ENCODE peak calls at places on chromosomes 5 and 9, in five cellular contexts. I is stomach, J is HCT116, Z is endothelial cell of umbilical vein, C is HepG2. Y is an unnamed sample. For H3K4me1, the result is how much of the 10 kb centered on the place peaks cover.

GRCh38 chr5:152811985-152812384 is 406.9 kb upstream of the NMUR2 start:
- DNase-seq in I (no peak), J (no peak), Z (no peak), C (no peak), Y (no peak)

GRCh38 chr5:166845044-166845443 is 1446.4 kb upstream of the WWC1 start:
- DNase-seq in I (no peak), J (no peak), Z (no peak), C (no peak), Y (no peak)

GRCh38 chr9:105296889-105297288 is 52.4 kb downstream of the SLC44A1 start:
- DNase-seq in I (no peak), J (peak), Z (peak), C (peak), Y (no peak)

GRCh38 chr5:80246995-80247729 is 8.7 kb downstream of the SERINC5 start:
- DNase-seq in I (peak), J (peak), Z (peak), C (peak), Y (no peak)

GRCh38 chr9:34374905-34375552 is 1.7 kb downstream of the MYORG start:
- DNase-seq in I (peak), J (no peak), Z (no peak), C (peak), Y (no peak)

GRCh38 chr5:14428302-14429081 is 153.1 kb upstream of the OTULINL start:
- DNase-seq in I (no peak), J (no peak), Z (peak), C (no peak), Y (no peak)

GRCh38 chr5:4905674-4906528 is 234.2 kb upstream of the ADAMTS16 start:
- DNase-seq in I (no peak), J (no peak), Z (no peak), C (peak), Y (no peak)

GRCh38 chr5:55176176-55176818 is 3.3 kb upstream of the CDC20B start:
- DNase-seq in I (peak), J (no peak), Z (peak), C (peak), Y (no peak)

GRCh38 chr5:26023361-26023760 is 1015.0 kb downstream of the CDH9 start:
- DNase-seq in I (no peak), J (no peak), Z (no peak), C (no peak), Y (no peak)

GRCh38 chr5:140321796-140322195 is 18.9 kb upstream of the PFDN1 start:
- DNase-seq in I (no peak), J (no peak), Z (no peak), C (no peak), Y (no peak)
- TF ChIP-seq POLR2AphosphoS5 in I (no peak), J (no peak), Z (no peak), C (no peak), Y (no peak)

GRCh38 chr5:10126900-10127299 is 122.8 kb downstream of the ATPSCKMT start:
- DNase-seq in I (no peak), J (no peak), Z (no peak), C (no peak), Y (no peak)
- H3K4me1 ChIP-seq in I (under half), J (under half), Z (under half), C (under half), Y (under half)

GRCh38 chr9:128821584-128822406 is 3.5 kb downstream of the ENDOG start:
- DNase-seq in I (no peak), J (no peak), Z (no peak), C (no peak), Y (no peak)

GRCh38 chr9:128820665-128821583 is 2.6 kb downstream of the ENDOG start:
- DNase-seq in I (no peak), J (no peak), Z (no peak), C (no peak), Y (no peak)

GRCh38 chr9:128819716-128820664 is 1.7 kb downstream of the ENDOG start:
- DNase-seq in I (no peak), J (no peak), Z (no peak), C (no peak), Y (no peak)

GRCh38 chr9:128818839-128819715 is 777 bp downstream of the ENDOG start:
- DNase-seq in I (peak), J (no peak), Z (peak), C (no peak), Y (no peak)

GRCh38 chr9:128818099-128818838 is at the start of gene ENDOG:
- DNase-seq in I (peak), J (peak), Z (peak), C (peak), Y (peak)
- TF ChIP-seq POLR2A in I (no peak), J (peak), Z (peak), C (no peak), Y (no peak)

DNA sequence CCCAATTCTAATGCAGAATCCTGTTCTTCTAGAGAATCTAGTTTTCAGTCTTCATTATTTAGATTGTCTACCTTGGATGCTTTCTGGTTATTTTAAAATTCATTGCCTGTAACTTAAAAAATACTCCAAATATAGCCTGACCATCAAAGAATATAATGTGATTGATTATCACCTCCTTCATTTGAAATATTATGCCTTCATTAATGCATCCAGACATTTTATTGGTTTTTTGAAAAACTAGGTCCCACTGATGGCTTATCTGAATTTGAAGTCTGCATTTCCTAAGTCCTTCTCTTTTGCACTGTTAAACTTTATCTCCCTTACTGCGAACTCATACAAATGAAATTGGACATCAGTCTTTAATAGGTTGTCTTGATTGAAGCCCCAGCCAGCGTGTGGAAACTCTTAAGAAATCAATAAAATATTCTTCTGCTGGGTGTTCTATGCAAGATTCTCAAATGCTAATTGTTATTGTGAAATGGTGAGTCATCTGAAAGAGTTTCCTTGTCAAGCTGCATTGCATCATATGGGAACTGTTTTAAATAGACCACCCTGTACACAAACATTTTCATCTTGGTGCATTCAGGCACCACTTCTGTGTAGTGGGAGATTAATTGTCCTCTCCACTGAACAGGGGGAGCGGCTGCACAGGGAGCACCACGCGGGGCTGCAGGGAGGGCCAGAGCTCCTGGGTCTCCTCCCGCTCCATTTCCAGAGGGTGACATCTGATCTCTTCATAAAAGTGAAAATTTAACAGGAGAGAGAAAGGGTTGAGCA is 92.3 kb upstream of the FANCC start:
- DNase-seq in I (no peak), J (peak), Z (peak), C (peak), Y (no peak)
- TF ChIP-seq POLR2AphosphoS5 in I (no peak), J (no peak), Z (no peak), C (no peak), Y (peak)

DNA sequence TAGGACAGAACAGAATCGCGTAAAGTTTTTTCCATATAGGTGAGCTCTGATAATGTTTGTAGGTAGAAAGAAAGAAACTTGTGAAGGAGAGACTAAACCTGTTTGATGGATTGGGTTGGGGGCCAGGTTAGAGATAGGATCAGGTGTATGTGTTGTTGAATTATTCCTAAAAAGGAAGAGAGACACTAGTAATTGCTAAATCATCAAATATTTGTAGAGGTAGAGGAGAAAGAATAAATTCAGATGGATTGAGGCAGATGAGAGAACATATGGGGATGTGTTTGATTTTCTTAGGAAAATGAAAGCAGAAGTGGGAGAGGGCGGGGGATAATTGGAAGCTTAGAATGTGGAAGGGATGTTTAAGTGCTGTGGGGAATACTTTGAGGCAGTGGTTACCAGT is 7.7 kb downstream of the ZCCHC7 start:
- DNase-seq in I (no peak), J (no peak), Z (no peak), C (no peak), Y (no peak)
- H3K4me1 ChIP-seq in I (under half), J (under half), Z (under half), C (under half), Y (under half)

DNA sequence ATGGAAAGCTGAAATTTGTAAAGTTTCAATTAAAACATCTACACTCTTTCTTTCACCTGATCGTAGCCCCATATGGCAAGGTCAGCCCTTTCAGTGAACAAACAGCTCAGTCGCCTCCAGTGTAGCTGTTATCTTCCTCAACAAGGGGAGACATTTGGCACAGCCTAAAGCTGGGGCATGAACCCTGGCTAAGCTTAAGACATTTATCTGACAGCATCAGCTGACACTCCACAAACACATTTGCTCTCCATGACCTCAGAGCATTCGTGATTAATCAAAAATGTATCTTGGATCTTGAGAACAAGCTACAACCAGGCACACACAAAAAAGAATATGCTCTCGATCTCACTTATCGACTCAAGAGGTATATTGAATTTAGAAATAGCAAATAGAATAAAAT is 67.3 kb downstream of the POU5F2 start:
- DNase-seq in I (no peak), J (no peak), Z (peak), C (no peak), Y (no peak)
- TF ChIP-seq POLR2A in I (no peak), J (no peak), Z (no peak), C (no peak), Y (no peak)

GRCh38 chr5:56233230-56233629 is at the start of gene ANKRD55:
- DNase-seq in I (no peak), J (no peak), Z (no peak), C (no peak), Y (no peak)
- TF ChIP-seq POLR2AphosphoS5 in I (no peak), J (no peak), Z (no peak), C (no peak), Y (no peak)